ENCODE peak calls at places on chromosomes 11 and 22, in nine cellular contexts. One of them, this sample, is unnamed. For H3K27me3, the result is how much of the 10 kb centered on the place peaks cover.

GRCh38 chr11:99418927-99419707 is 398.4 kb downstream of the CNTN5 start:
- DNase-seq in H1: no peak
- DNase-seq in CD4-positive, alpha-beta T cell: no peak
- DNase-seq in dorsolateral prefrontal cortex: no peak
- DNase-seq in PC-3: peak
- DNase-seq in psoas muscle: no peak
- DNase-seq in tibial nerve: no peak
- DNase-seq in AG04450: no peak
- DNase-seq in stomach: no peak
- DNase-seq in this sample: no peak

GRCh38 chr22:48060266-48060665 is 1297.8 kb downstream of the TBC1D22A start:
- DNase-seq in H1: no peak
- DNase-seq in CD4-positive, alpha-beta T cell: no peak
- DNase-seq in dorsolateral prefrontal cortex: no peak
- DNase-seq in PC-3: no peak
- DNase-seq in psoas muscle: no peak
- DNase-seq in tibial nerve: no peak
- DNase-seq in AG04450: no peak
- DNase-seq in stomach: no peak
- DNase-seq in this sample: no peak

GRCh38 chr11:125931116-125931515 is 14.7 kb upstream of the VSIG10L2 start:
- DNase-seq in H1: no peak
- DNase-seq in CD4-positive, alpha-beta T cell: no peak
- DNase-seq in dorsolateral prefrontal cortex: no peak
- DNase-seq in PC-3: no peak
- DNase-seq in psoas muscle: no peak
- DNase-seq in tibial nerve: no peak
- DNase-seq in AG04450: no peak
- DNase-seq in stomach: no peak
- DNase-seq in this sample: no peak

GRCh38 chr22:35567794-35568193 is 27.2 kb downstream of the RASD2 start:
- DNase-seq in H1: no peak
- DNase-seq in CD4-positive, alpha-beta T cell: no peak
- DNase-seq in dorsolateral prefrontal cortex: no peak
- DNase-seq in PC-3: no peak
- DNase-seq in psoas muscle: no peak
- DNase-seq in tibial nerve: no peak
- DNase-seq in AG04450: no peak
- DNase-seq in stomach: no peak
- DNase-seq in this sample: no peak

GRCh38 chr22:41825376-41825775 is 7.5 kb upstream of the SREBF2 start:
- DNase-seq in H1: no peak
- DNase-seq in CD4-positive, alpha-beta T cell: no peak
- DNase-seq in dorsolateral prefrontal cortex: no peak
- DNase-seq in PC-3: no peak
- DNase-seq in psoas muscle: no peak
- DNase-seq in tibial nerve: no peak
- DNase-seq in AG04450: no peak
- DNase-seq in stomach: no peak
- DNase-seq in this sample: no peak

GRCh38 chr11:65077466-65077865 is 6.4 kb downstream of the CDCA5 start:
- DNase-seq in H1: no peak
- DNase-seq in CD4-positive, alpha-beta T cell: no peak
- DNase-seq in dorsolateral prefrontal cortex: no peak
- DNase-seq in PC-3: peak
- DNase-seq in psoas muscle: no peak
- DNase-seq in tibial nerve: no peak
- DNase-seq in AG04450: no peak
- DNase-seq in stomach: no peak
- DNase-seq in this sample: no peak

GRCh38 chr22:35150163-35151107 is 84.5 kb downstream of the ISX start:
- DNase-seq in H1: peak
- DNase-seq in CD4-positive, alpha-beta T cell: peak
- DNase-seq in dorsolateral prefrontal cortex: peak
- DNase-seq in PC-3: peak
- DNase-seq in psoas muscle: peak
- DNase-seq in tibial nerve: no peak
- DNase-seq in AG04450: no peak
- DNase-seq in stomach: peak
- DNase-seq in this sample: peak

GRCh38 chr11:14642873-14643696 is 519 bp upstream of the PDE3B start:
- DNase-seq in H1: no peak
- DNase-seq in CD4-positive, alpha-beta T cell: no peak
- DNase-seq in dorsolateral prefrontal cortex: no peak
- DNase-seq in PC-3: no peak
- DNase-seq in psoas muscle: no peak
- DNase-seq in tibial nerve: peak
- DNase-seq in AG04450: no peak
- DNase-seq in stomach: no peak
- DNase-seq in this sample: no peak

GRCh38 chr11:29217901-29218300 is 798.9 kb downstream of the KCNA4 start:
- DNase-seq in H1: no peak
- DNase-seq in CD4-positive, alpha-beta T cell: no peak
- DNase-seq in dorsolateral prefrontal cortex: no peak
- DNase-seq in PC-3: no peak
- DNase-seq in psoas muscle: no peak
- DNase-seq in tibial nerve: no peak
- DNase-seq in AG04450: no peak
- DNase-seq in stomach: no peak
- DNase-seq in this sample: no peak

GRCh38 chr11:91164452-91164822 is 941.6 kb upstream of the CHORDC1 start:
- DNase-seq in H1: no peak
- DNase-seq in CD4-positive, alpha-beta T cell: no peak
- DNase-seq in dorsolateral prefrontal cortex: no peak
- DNase-seq in PC-3: peak
- DNase-seq in psoas muscle: no peak
- DNase-seq in tibial nerve: no peak
- DNase-seq in AG04450: no peak
- DNase-seq in stomach: no peak
- DNase-seq in this sample: no peak

GRCh38 chr11:121070951-121071350 is 30.1 kb upstream of the TECTA start:
- DNase-seq in H1: no peak
- DNase-seq in CD4-positive, alpha-beta T cell: no peak
- DNase-seq in dorsolateral prefrontal cortex: no peak
- DNase-seq in PC-3: no peak
- DNase-seq in psoas muscle: no peak
- DNase-seq in tibial nerve: no peak
- DNase-seq in AG04450: no peak
- DNase-seq in stomach: no peak
- DNase-seq in this sample: no peak

GRCh38 chr22:40547729-40548143 is 88.8 kb downstream of the MRTFA start:
- DNase-seq in H1: no peak
- DNase-seq in CD4-positive, alpha-beta T cell: no peak
- DNase-seq in dorsolateral prefrontal cortex: no peak
- DNase-seq in PC-3: no peak
- DNase-seq in psoas muscle: no peak
- DNase-seq in tibial nerve: no peak
- DNase-seq in AG04450: no peak
- DNase-seq in stomach: no peak
- DNase-seq in this sample: no peak

GRCh38 chr11:14625804-14626203 is 17.8 kb upstream of the PDE3B start:
- DNase-seq in H1: no peak
- DNase-seq in CD4-positive, alpha-beta T cell: no peak
- DNase-seq in dorsolateral prefrontal cortex: no peak
- DNase-seq in PC-3: no peak
- DNase-seq in psoas muscle: no peak
- DNase-seq in tibial nerve: no peak
- DNase-seq in AG04450: no peak
- DNase-seq in stomach: no peak
- DNase-seq in this sample: no peak

GRCh38 chr11:110297082-110297725 is 790 bp upstream of the RDX start:
- DNase-seq in H1: no peak
- DNase-seq in CD4-positive, alpha-beta T cell: no peak
- DNase-seq in dorsolateral prefrontal cortex: no peak
- DNase-seq in PC-3: peak
- DNase-seq in psoas muscle: no peak
- DNase-seq in tibial nerve: no peak
- DNase-seq in AG04450: no peak
- DNase-seq in stomach: no peak
- DNase-seq in this sample: no peak

GRCh38 chr11:46210856-46211255 is 66.6 kb upstream of the CREB3L1 start:
- DNase-seq in H1: no peak
- DNase-seq in CD4-positive, alpha-beta T cell: no peak
- DNase-seq in dorsolateral prefrontal cortex: no peak
- DNase-seq in PC-3: no peak
- DNase-seq in psoas muscle: no peak
- DNase-seq in tibial nerve: no peak
- DNase-seq in AG04450: no peak
- DNase-seq in stomach: no peak
- DNase-seq in this sample: no peak

GRCh38 chr11:77106321-77106720 is 3.7 kb downstream of the OMP start:
- DNase-seq in H1: no peak
- DNase-seq in CD4-positive, alpha-beta T cell: no peak
- DNase-seq in dorsolateral prefrontal cortex: no peak
- DNase-seq in PC-3: peak
- DNase-seq in psoas muscle: no peak
- DNase-seq in tibial nerve: no peak
- DNase-seq in AG04450: no peak
- DNase-seq in stomach: no peak
- DNase-seq in this sample: peak

GRCh38 chr22:48528221-48528915 is 1299.3 kb downstream of the BRD1 start:
- DNase-seq in H1: no peak
- DNase-seq in CD4-positive, alpha-beta T cell: no peak
- DNase-seq in dorsolateral prefrontal cortex: no peak
- DNase-seq in PC-3: no peak
- DNase-seq in psoas muscle: no peak
- DNase-seq in tibial nerve: no peak
- DNase-seq in AG04450: no peak
- DNase-seq in stomach: peak
- DNase-seq in this sample: no peak

GRCh38 chr11:61342207-61342803 is 9.3 kb downstream of the TKFC start:
- DNase-seq in H1: no peak
- DNase-seq in CD4-positive, alpha-beta T cell: no peak
- DNase-seq in dorsolateral prefrontal cortex: no peak
- DNase-seq in PC-3: no peak
- DNase-seq in psoas muscle: no peak
- DNase-seq in tibial nerve: no peak
- DNase-seq in AG04450: no peak
- DNase-seq in stomach: no peak
- DNase-seq in this sample: no peak

GRCh38 chr22:42692239-42693054 is 28.2 kb downstream of the A4GALT start:
- DNase-seq in H1: no peak
- DNase-seq in CD4-positive, alpha-beta T cell: no peak
- DNase-seq in dorsolateral prefrontal cortex: no peak
- DNase-seq in PC-3: no peak
- DNase-seq in psoas muscle: no peak
- DNase-seq in tibial nerve: no peak
- DNase-seq in AG04450: no peak
- DNase-seq in stomach: no peak
- DNase-seq in this sample: no peak

GRCh38 chr11:45180158-45180887 is 33.9 kb downstream of the PRDM11 start:
- DNase-seq in H1: no peak
- DNase-seq in CD4-positive, alpha-beta T cell: no peak
- DNase-seq in dorsolateral prefrontal cortex: no peak
- DNase-seq in PC-3: peak
- DNase-seq in psoas muscle: peak
- DNase-seq in tibial nerve: no peak
- DNase-seq in AG04450: no peak
- DNase-seq in stomach: peak
- DNase-seq in this sample: peak
- TF ChIP-seq CTCF in H1: peak
- TF ChIP-seq CTCF in CD4-positive, alpha-beta T cell: no peak
- TF ChIP-seq CTCF in dorsolateral prefrontal cortex: peak
- TF ChIP-seq CTCF in PC-3: peak
- TF ChIP-seq CTCF in psoas muscle: peak
- TF ChIP-seq CTCF in tibial nerve: peak
- TF ChIP-seq CTCF in AG04450: peak
- TF ChIP-seq CTCF in stomach: peak
- TF ChIP-seq CTCF in this sample: no peak

DNA sequence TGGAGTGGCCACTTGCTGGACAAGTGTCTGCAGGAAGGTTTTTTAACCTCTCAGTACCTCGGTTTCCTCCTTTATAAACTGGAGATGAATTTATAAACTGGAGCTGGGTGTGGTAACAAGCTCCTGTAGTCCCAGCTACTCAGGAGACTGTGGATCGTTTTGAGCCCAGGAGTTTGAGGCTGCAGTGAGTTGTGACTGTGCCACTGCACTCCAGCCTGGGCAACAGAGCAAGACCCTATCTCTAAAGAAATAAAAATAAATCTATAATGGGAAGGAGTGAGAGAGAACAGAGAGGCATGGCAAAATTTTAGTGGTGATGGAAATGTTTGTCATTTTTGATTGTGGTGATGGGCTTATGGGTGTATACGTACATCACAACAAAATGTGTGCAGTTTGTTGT is 1.4 kb upstream of the PDGFB start:
- DNase-seq in H1: no peak
- DNase-seq in CD4-positive, alpha-beta T cell: no peak
- DNase-seq in dorsolateral prefrontal cortex: no peak
- DNase-seq in PC-3: no peak
- DNase-seq in psoas muscle: no peak
- DNase-seq in tibial nerve: no peak
- DNase-seq in AG04450: no peak
- DNase-seq in stomach: no peak
- DNase-seq in this sample: no peak
- H3K27me3 ChIP-seq in H1: under half
- H3K27me3 ChIP-seq in CD4-positive, alpha-beta T cell: under half
- H3K27me3 ChIP-seq in dorsolateral prefrontal cortex: under half
- H3K27me3 ChIP-seq in PC-3: under half
- H3K27me3 ChIP-seq in psoas muscle: under half
- H3K27me3 ChIP-seq in tibial nerve: under half
- H3K27me3 ChIP-seq in AG04450: under half
- H3K27me3 ChIP-seq in stomach: half or more
- H3K27me3 ChIP-seq in this sample: under half

DNA sequence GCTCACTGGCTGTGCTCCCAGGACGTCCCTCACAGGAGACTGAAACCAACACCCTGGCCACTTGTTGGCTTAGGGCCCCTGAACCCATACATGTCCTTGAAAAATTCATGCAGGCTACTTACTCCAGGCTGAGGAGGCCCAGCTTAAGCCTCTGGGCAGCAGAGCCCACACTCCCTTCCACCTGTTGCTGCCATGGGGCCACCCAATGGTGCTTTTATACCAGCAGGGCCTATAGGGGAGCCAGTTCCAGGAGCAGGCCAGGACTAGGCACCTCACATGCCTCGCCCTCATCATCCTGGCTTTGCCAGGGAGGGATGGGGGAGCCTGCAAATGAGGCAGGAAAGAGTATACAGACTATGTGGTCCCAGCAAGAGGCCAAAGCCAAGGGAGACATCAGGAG is 181.7 kb upstream of the NECTIN1 start:
- DNase-seq in H1: no peak
- DNase-seq in CD4-positive, alpha-beta T cell: no peak
- DNase-seq in dorsolateral prefrontal cortex: no peak
- DNase-seq in PC-3: no peak
- DNase-seq in psoas muscle: no peak
- DNase-seq in tibial nerve: no peak
- DNase-seq in AG04450: no peak
- DNase-seq in stomach: peak
- DNase-seq in this sample: no peak
- H3K27ac ChIP-seq in H1: no peak
- H3K27ac ChIP-seq in CD4-positive, alpha-beta T cell: no peak
- H3K27ac ChIP-seq in dorsolateral prefrontal cortex: peak
- H3K27ac ChIP-seq in PC-3: no peak
- H3K27ac ChIP-seq in psoas muscle: no peak
- H3K27ac ChIP-seq in tibial nerve: no peak
- H3K27ac ChIP-seq in AG04450: no peak
- H3K27ac ChIP-seq in stomach: peak
- H3K27ac ChIP-seq in this sample: no peak

DNA sequence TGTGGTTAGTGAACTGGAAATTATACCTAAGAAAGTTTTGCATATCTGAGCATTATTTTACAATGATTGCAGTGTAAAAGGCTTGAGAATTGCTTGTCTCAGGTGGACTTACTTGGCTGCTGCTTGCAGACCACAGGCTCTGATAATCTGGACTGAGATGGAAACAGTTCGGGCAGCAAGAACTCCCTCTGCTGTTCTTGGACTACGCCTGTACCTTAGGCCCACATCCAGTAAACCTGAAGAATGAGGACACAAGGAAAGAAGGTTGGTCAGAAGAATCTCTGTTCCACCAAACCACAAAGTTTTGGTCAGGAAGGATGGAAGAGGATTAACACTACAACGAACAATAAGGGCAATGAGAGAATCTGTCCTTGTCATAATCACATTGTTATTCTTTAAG is 80.1 kb downstream of the C2CD3 start:
- DNase-seq in H1: no peak
- DNase-seq in CD4-positive, alpha-beta T cell: no peak
- DNase-seq in dorsolateral prefrontal cortex: no peak
- DNase-seq in PC-3: peak
- DNase-seq in psoas muscle: no peak
- DNase-seq in tibial nerve: no peak
- DNase-seq in AG04450: no peak
- DNase-seq in stomach: no peak
- DNase-seq in this sample: no peak
- TF ChIP-seq CTCF in H1: no peak
- TF ChIP-seq CTCF in CD4-positive, alpha-beta T cell: no peak
- TF ChIP-seq CTCF in dorsolateral prefrontal cortex: no peak
- TF ChIP-seq CTCF in PC-3: peak
- TF ChIP-seq CTCF in psoas muscle: peak
- TF ChIP-seq CTCF in tibial nerve: no peak
- TF ChIP-seq CTCF in AG04450: peak
- TF ChIP-seq CTCF in stomach: no peak
- TF ChIP-seq CTCF in this sample: no peak